ENCODE peak calls at places on chromosomes 1 and 21, in four cellular contexts. A, E, N and L are unnamed samples.
A peak's percentile ranks its signal among the peaks of the same experiment; 100 is the strongest.

GRCh38 chr1:215143497-215143896 is 61.0 kb downstream of the KCNK2 start:
- DNase-seq in N (no peak), E (no peak), A (no peak), L (no peak)

GRCh38 chr21:38942617-38943245 is 137.0 kb downstream of the ETS2 start:
- DNase-seq in N (no peak), A (no peak), E (no peak), L (no peak)

GRCh38 chr1:54125671-54126070 is 27.1 kb downstream of the CDCP2 start:
- DNase-seq in N (peak; percentile 5), E (no peak), A (peak; percentile 70), L (no peak)

GRCh38 chr1:30533141-30533540 is 190.2 kb downstream of the MATN1 start:
- DNase-seq in E (no peak), N (no peak), A (no peak), L (no peak)

GRCh38 chr1:119791377-119791776 is 19.9 kb downstream of the REG4 start:
- DNase-seq in E (no peak), N (no peak), A (no peak), L (no peak)

GRCh38 chr1:188782220-188782841 is 1695.3 kb downstream of the BRINP3 start:
- DNase-seq in N (peak; percentile 47), E (no peak), A (peak; percentile 32), L (peak; percentile 35)

GRCh38 chr1:167473761-167474160 is 44.6 kb downstream of the CD247 start:
- DNase-seq in E (no peak), N (no peak), A (no peak), L (peak; percentile 33)

GRCh38 chr1:182301467-182302198 is 90.0 kb downstream of the GLUL start:
- DNase-seq in A (peak; percentile 56), N (peak; percentile 98), E (no peak), L (no peak)

GRCh38 chr21:41766883-41767605 is at the start of gene RIPK4:
- DNase-seq in A (peak; percentile 95), E (peak; percentile 83), N (no peak), L (peak; percentile 76)

GRCh38 chr1:243939167-243939848 is 89.3 kb upstream of the AKT3 start:
- DNase-seq in N (no peak), A (no peak), E (no peak), L (no peak)

GRCh38 chr21:22791986-22792560 is 1793.9 kb downstream of the NCAM2 start:
- DNase-seq in N (peak; percentile 63), E (no peak), A (peak; percentile 30), L (peak; percentile 64)

GRCh38 chr1:246001821-246002220 is 505.3 kb downstream of the SMYD3 start:
- DNase-seq in A (no peak), N (no peak), E (no peak), L (no peak)

GRCh38 chr1:7476861-7477534 is 294.1 kb upstream of the VAMP3 start:
- DNase-seq in A (no peak), E (no peak), N (no peak), L (no peak)

GRCh38 chr1:200836213-200836612 is 36.6 kb upstream of the GPR25 start:
- DNase-seq in N (no peak), A (no peak), E (no peak), L (no peak)

GRCh38 chr1:79293611-79294010 is 287.1 kb upstream of the ADGRL4 start:
- DNase-seq in E (no peak), N (no peak), A (no peak), L (no peak)

GRCh38 chr1:71240656-71241055 is 159.8 kb upstream of the ZRANB2 start:
- DNase-seq in E (no peak), N (no peak), A (no peak), L (no peak)

GRCh38 chr1:26517766-26518049 is 11.9 kb upstream of the RPS6KA1 start:
- DNase-seq in E (no peak), N (no peak), A (no peak), L (no peak)

GRCh38 chr1:148362930-148363810 is 119.9 kb downstream of the PPIAL4G start:
- DNase-seq in E (no peak), A (no peak), N (no peak), L (no peak)

GRCh38 chr21:25997788-25998611 is 172.6 kb downstream of the APP start:
- DNase-seq in N (peak; percentile 98), E (no peak), A (peak; percentile 86), L (no peak)

GRCh38 chr1:179310721-179311120 is 17.1 kb downstream of the SOAT1 start:
- DNase-seq in N (no peak), E (no peak), A (no peak), L (no peak)

GRCh38 chr1:19400875-19401854 is 84.2 kb downstream of the CAPZB start:
- DNase-seq in N (no peak), A (no peak), E (no peak), L (no peak)

GRCh38 chr1:61406467-61406866 is 318.5 kb downstream of the TM2D1 start:
- DNase-seq in E (no peak), N (no peak), A (no peak), L (no peak)

GRCh38 chr1:19165501-19165900 is 44.6 kb downstream of the UBR4 start:
- DNase-seq in N (no peak), E (no peak), A (no peak), L (no peak)

GRCh38 chr1:35269190-35269988 is 880 bp downstream of the ZMYM4 start:
- DNase-seq in A (no peak), E (no peak), N (no peak), L (peak; percentile 17)

GRCh38 chr1:233217832-233218231 is 77.7 kb downstream of the PCNX2 start:
- DNase-seq in E (no peak), N (no peak), A (no peak), L (no peak)

GRCh38 chr1:155504207-155504606 is 58.4 kb downstream of the ASH1L start:
- DNase-seq in A (no peak), N (peak; percentile 65), E (no peak), L (peak; percentile 66)

GRCh38 chr1:35243681-35244080 is 24.8 kb upstream of the ZMYM4 start:
- DNase-seq in N (no peak), A (peak; percentile 28), E (no peak), L (no peak)

GRCh38 chr21:37226356-37226920 is 40.7 kb downstream of the VPS26C start:
- DNase-seq in E (no peak), A (no peak), N (no peak), L (no peak)

GRCh38 chr1:119435061-119435460 is 20.1 kb downstream of the HSD3B2 start:
- DNase-seq in E (no peak), A (no peak), N (no peak), L (no peak)